ENCODE peak calls at places on chromosomes 7 and 10, in seven cellular contexts. E, F, U, M, V, G and B are unnamed samples.
A peak's percentile ranks its signal among the peaks of the same experiment; 100 is the strongest.

GRCh38 chr10:59762505-59762904 is 9.2 kb upstream of the MRLN start:
- DNase-seq in U (no peak), F (no peak), V (no peak), G (no peak), E (no peak), M (no peak), B (no peak)

GRCh38 chr7:39142750-39143149 is 165.0 kb downstream of the POU6F2 start:
- DNase-seq in E (no peak), M (no peak), V (no peak), U (no peak), F (no peak), G (no peak), B (no peak)

GRCh38 chr7:100546129-100546867 is 7.3 kb downstream of the AGFG2 start:
- DNase-seq in E (no peak), G (no peak), U (no peak), M (no peak), F (peak; percentile 40), V (no peak), B (no peak)

GRCh38 chr7:81908220-81908619 is 138.4 kb upstream of the HGF start:
- DNase-seq in E (no peak), M (no peak), G (no peak), V (no peak), U (no peak), F (no peak), B (no peak)

GRCh38 chr10:97188234-97188847 is 2.6 kb upstream of the SLIT1 start:
- DNase-seq in U (no peak), G (no peak), V (peak; percentile 38), F (no peak), M (peak; percentile 62), E (no peak), B (no peak)

GRCh38 chr10:36224431-36224985 is 582.4 kb upstream of the FZD8 start:
- DNase-seq in F (no peak), E (no peak), V (no peak), M (no peak), U (no peak), G (no peak), B (no peak)

GRCh38 chr10:124597677-124598165 is 136.1 kb downstream of the LHPP start:
- DNase-seq in G (no peak), U (no peak), V (no peak), F (no peak), M (no peak), E (peak; percentile 20), B (no peak)

GRCh38 chr7:154914580-154915380 is 88.1 kb downstream of the PAXIP1 start:
- DNase-seq in G (no peak), E (no peak), V (no peak), M (no peak), U (no peak), F (no peak), B (no peak)